ENCODE peak calls at places on chromosome 11, in six cellular contexts. Q, W, M, J, L and R are unnamed samples.

GRCh38 chr11:27471067-27471587 is 1.5 kb downstream of the LGR4 start:
- DNase-seq in Q (no peak), W (no peak), M (peak), J (no peak), L (no peak), R (no peak)

GRCh38 chr11:70551323-70552166 is 153.2 kb downstream of the CTTN start:
- DNase-seq in Q (no peak), W (no peak), M (no peak), J (no peak), L (no peak), R (no peak)

GRCh38 chr11:14645985-14646900 is 2.6 kb downstream of the PDE3B start:
- DNase-seq in Q (no peak), W (no peak), M (no peak), J (no peak), L (no peak), R (no peak)

GRCh38 chr11:131229221-131229620 is 141.2 kb upstream of the NTM start:
- DNase-seq in Q (no peak), W (no peak), M (no peak), J (no peak), L (no peak), R (no peak)

GRCh38 chr11:41102471-41102870 is 357.0 kb downstream of the LRRC4C start:
- DNase-seq in Q (no peak), W (no peak), M (no peak), J (no peak), L (no peak), R (no peak)

GRCh38 chr11:85595285-85595884 is 31.8 kb downstream of the DLG2 start:
- DNase-seq in Q (no peak), W (no peak), M (no peak), J (no peak), L (no peak), R (no peak)

GRCh38 chr11:2402106-2402505 is 1.6 kb downstream of the TSSC4 start:
- DNase-seq in Q (no peak), W (no peak), M (no peak), J (no peak), L (no peak), R (no peak)

GRCh38 chr11:22521226-22521625 is 104.4 kb downstream of the FANCF start:
- DNase-seq in Q (no peak), W (no peak), M (no peak), J (no peak), L (no peak), R (peak)

GRCh38 chr11:114392735-114393667 is 7.3 kb downstream of the C11orf71 start:
- DNase-seq in Q (no peak), W (no peak), M (no peak), J (no peak), L (no peak), R (no peak)

GRCh38 chr11:9955387-9955786 is 291.5 kb downstream of the SWAP70 start:
- DNase-seq in Q (no peak), W (no peak), M (no peak), J (no peak), L (no peak), R (no peak)

GRCh38 chr11:2310073-2310785 is 8.4 kb downstream of the TSPAN32 start:
- DNase-seq in Q (no peak), W (no peak), M (no peak), J (no peak), L (no peak), R (no peak)

GRCh38 chr11:102293873-102294601 is 23.2 kb upstream of the BIRC3 start:
- DNase-seq in Q (no peak), W (no peak), M (no peak), J (no peak), L (no peak), R (peak)

GRCh38 chr11:69261116-69261515 is 32.8 kb upstream of the MYEOV start:
- DNase-seq in Q (no peak), W (no peak), M (no peak), J (no peak), L (no peak), R (no peak)

GRCh38 chr11:82682003-82682751 is 51.5 kb downstream of the FAM181B start:
- DNase-seq in Q (peak), W (no peak), M (no peak), J (peak), L (no peak), R (peak)

GRCh38 chr11:62645660-62645933 is 816 bp downstream of the GANAB start:
- DNase-seq in Q (no peak), W (no peak), M (no peak), J (no peak), L (no peak), R (no peak)

GRCh38 chr11:62647609-62648005 is 1.2 kb upstream of the GANAB start:
- DNase-seq in Q (no peak), W (no peak), M (no peak), J (no peak), L (no peak), R (no peak)

GRCh38 chr11:62645934-62646824 is at the start of gene GANAB:
- DNase-seq in Q (peak), W (peak), M (peak), J (peak), L (peak), R (peak)

GRCh38 chr11:62646825-62647608 is 604 bp upstream of the GANAB start:
- DNase-seq in Q (no peak), W (no peak), M (peak), J (no peak), L (no peak), R (no peak)

DNA sequence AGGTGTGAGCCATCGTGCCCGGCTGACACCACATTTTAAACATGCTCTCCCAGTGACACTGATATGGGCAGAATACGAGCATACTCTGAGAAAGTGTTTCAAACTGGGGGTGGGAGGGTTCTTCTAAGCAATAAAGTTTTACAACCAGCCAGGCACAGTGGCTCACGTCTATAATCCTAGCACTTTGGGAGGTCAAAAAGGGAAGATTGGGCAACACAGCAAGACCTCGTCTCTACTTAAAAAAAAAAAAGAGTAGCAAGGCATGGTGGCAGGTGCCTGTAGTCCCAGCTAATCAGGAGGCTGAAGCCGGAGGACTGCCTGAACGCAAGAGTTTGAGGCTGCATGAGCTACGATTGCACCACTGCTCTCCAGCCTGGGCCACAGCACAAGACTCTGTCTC is 2.2 kb downstream of the GANAB start:
- DNase-seq in Q (no peak), W (no peak), M (no peak), J (no peak), L (no peak), R (no peak)
- H3K4me3 ChIP-seq in Q (no peak), W (no peak), M (no peak), J (no peak), L (no peak), R (no peak)

GRCh38 chr11:46271875-46272815 is 5.3 kb upstream of the CREB3L1 start:
- DNase-seq in Q (no peak), W (no peak), M (no peak), J (no peak), L (no peak), R (no peak)

GRCh38 chr11:46272816-46273427 is 4.5 kb upstream of the CREB3L1 start:
- DNase-seq in Q (peak), W (no peak), M (peak), J (peak), L (no peak), R (no peak)

GRCh38 chr11:46271407-46271806 is 6.1 kb upstream of the CREB3L1 start:
- DNase-seq in Q (no peak), W (no peak), M (no peak), J (no peak), L (no peak), R (no peak)

GRCh38 chr11:46275964-46276641 is 1.4 kb upstream of the CREB3L1 start:
- DNase-seq in Q (no peak), W (no peak), M (peak), J (peak), L (no peak), R (no peak)

DNA sequence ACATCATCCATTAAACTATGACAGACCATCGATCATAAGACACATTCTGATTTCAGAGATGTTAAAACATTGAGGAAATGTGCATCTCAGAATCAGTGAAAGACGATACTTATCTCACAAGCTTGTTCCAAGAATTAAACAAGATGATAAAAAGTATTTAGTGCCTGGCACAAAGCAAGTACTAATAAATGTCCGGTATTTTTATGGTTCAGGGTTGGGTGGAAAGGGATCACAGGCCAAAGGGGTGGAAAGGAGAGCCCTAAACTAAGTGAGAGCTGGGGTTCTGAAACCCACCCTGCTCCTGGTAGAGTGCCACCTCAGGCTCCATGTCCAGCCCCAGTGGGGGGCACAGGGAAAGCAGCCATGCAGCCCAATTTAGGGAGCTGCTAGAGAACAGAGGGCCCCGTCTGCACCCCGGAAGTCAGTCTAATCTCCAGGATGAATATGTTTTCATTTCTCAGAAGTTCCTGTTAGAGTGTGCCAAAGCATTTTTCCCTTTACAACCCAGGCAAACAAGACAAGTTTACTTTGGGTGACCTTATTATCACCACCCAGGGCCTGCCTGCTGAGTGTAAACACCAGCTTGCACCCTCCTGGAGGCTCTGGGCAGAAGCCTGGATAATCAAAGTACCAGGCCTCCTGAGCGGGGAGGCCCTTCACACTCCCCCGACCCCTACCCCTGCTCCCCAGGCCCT is 3.8 kb upstream of the CREB3L1 start:
- DNase-seq in Q (no peak), W (no peak), M (peak), J (no peak), L (no peak), R (no peak)
- H3K4me3 ChIP-seq in Q (no peak), W (no peak), M (no peak), J (no peak), L (no peak), R (no peak)

DNA sequence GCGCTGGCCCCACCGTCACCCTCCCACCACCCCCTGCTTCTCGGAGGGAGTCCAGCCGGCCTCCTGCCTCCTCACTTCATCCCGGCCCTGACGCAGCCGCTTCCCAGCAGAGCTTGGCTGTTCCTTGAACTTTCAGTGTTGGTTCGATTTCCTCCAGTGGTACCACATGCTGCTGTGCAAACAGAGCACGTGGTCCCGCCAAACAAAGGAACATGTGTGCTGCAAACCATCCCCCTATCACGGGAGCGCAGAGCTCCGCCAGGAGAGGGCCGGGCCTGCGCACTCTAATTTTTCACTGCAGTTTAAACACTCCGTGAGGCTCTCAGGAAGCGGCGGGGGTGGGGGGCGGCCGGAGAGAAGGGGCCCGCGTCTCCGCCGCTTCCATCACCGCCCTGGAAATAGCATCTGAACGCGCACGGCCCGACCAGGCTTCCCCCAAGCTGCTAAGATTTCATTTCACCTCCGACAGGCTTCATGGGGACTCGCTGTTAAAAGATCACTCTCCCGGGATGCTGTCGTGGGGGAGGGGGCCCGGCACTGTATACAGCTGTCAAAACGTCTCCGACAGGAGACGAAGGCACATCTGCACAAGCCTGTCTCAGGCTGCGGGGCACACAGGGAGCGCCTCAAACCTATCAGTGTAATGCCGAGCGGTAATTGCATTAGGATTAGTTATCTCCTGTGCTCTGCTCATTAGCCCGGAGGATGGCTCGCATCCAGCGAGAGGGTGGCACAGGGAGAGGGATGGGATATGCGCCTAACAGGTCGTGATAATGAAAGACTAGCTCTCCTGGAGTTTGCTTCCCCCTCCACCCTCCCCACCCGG is 269.9 kb upstream of the SORL1-AS1 start:
- DNase-seq in Q (peak), W (peak), M (peak), J (peak), L (peak), R (peak)
- H3K4me3 ChIP-seq in Q (peak), W (peak), M (no peak), J (peak), L (peak), R (peak)

DNA sequence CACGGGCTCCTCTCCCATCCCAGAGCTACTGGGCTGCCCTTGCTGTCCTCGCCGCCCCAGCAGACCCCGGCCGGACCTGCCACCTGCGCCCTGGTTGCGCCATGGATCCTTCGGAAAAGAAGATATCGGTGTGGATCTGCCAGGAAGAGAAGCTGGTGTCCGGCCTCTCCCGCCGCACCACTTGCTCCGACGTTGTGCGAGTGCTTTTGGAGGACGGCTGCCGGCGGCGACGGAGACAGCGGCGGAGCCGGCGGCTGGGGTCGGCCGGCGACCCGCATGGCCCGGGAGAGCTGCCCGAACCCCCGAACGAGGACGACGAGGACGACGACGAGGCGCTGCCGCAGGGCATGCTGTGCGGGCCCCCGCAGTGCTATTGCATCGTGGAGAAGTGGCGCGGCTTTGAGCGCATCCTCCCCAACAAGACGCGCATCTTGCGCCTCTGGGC is 382 bp downstream of the RASSF10 start:
- DNase-seq in Q (no peak), W (no peak), M (no peak), J (no peak), L (no peak), R (no peak)
- H3K4me3 ChIP-seq in Q (peak), W (peak), M (no peak), J (peak), L (peak), R (peak)

GRCh38 chr11:33375688-33376311 is 118.6 kb downstream of the HIPK3 start:
- DNase-seq in Q (no peak), W (no peak), M (no peak), J (peak), L (no peak), R (no peak)

GRCh38 chr11:33377100-33377851 is 120.1 kb downstream of the HIPK3 start:
- DNase-seq in Q (no peak), W (no peak), M (no peak), J (no peak), L (no peak), R (no peak)

GRCh38 chr11:33373636-33374035 is 116.5 kb downstream of the HIPK3 start:
- DNase-seq in Q (no peak), W (no peak), M (no peak), J (no peak), L (no peak), R (no peak)

GRCh38 chr11:33376331-33377099 is 119.3 kb downstream of the HIPK3 start:
- DNase-seq in Q (no peak), W (no peak), M (no peak), J (peak), L (no peak), R (no peak)

DNA sequence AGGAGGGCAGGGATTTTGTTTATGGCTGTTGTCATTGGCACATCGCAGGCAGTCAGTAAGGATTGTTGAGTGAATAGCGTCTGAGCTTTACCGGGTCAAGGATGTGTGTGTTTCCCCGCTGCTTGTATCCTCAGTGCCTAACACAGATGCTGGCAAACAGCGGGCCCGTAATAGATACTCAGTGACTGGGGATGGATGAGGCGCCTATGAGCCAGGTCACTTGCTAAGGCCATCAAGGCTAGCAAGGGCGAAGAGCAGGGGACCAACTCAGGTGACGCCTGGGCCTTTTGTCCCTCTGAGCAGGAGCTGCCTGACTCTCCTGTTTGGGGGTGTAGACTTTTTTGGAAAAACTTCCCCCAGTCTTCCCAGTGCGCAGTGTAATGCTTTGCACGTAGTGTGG is 118.1 kb downstream of the HIPK3 start:
- DNase-seq in Q (no peak), W (no peak), M (no peak), J (no peak), L (no peak), R (no peak)
- H3K4me3 ChIP-seq in Q (no peak), W (no peak), M (no peak), J (peak), L (peak), R (peak)